ENCODE peak calls at places on chromosomes 11 and 22, in eight cellular contexts. X is AG09319, A is HT1080, V is Kasumi-1, O is stomach, T is spleen, B is HEK293T, D is GM23248. N is an unnamed sample.
A peak's percentile ranks its signal among the peaks of the same experiment; 100 is the strongest.

GRCh38 chr11:64727131-64727530 is 4.1 kb upstream of the NRXN2 start:
- DNase-seq in A (no peak), V (no peak), B (no peak), T (peak; percentile 40), O (no peak), D (no peak), X (no peak), N (no peak)

GRCh38 chr22:19874307-19875060 is 19.8 kb upstream of the GNB1L start:
- DNase-seq in A (no peak), D (peak; percentile 33), O (peak; percentile 47), X (no peak), B (no peak), V (no peak), T (peak; percentile 75), N (no peak)

GRCh38 chr22:19210188-19210587 is 31.7 kb upstream of the SLC25A1 start:
- DNase-seq in O (no peak), A (no peak), D (no peak), T (no peak), V (no peak), B (no peak), X (no peak), N (no peak)

GRCh38 chr11:39120890-39121289 is 2338.6 kb downstream of the LRRC4C start:
- DNase-seq in B (no peak), O (no peak), A (no peak), X (no peak), V (no peak), D (no peak), T (no peak), N (no peak)

GRCh38 chr22:46753360-46753759 is 9.1 kb upstream of the TBC1D22A start:
- DNase-seq in B (no peak), D (no peak), A (no peak), T (no peak), V (no peak), O (no peak), X (no peak), N (no peak)

GRCh38 chr11:95520765-95521542 is 268.6 kb downstream of the FAM76B start:
- DNase-seq in X (no peak), V (no peak), O (no peak), D (peak; percentile 56), B (peak; percentile 40), T (no peak), A (peak; percentile 46), N (no peak)

GRCh38 chr11:68525930-68526329 is 65.4 kb downstream of the PPP6R3 start:
- DNase-seq in D (no peak), X (no peak), A (peak; percentile 76), B (no peak), T (no peak), O (no peak), V (no peak), N (no peak)

GRCh38 chr22:32327066-32327465 is 30.6 kb upstream of the RFPL3 start:
- DNase-seq in X (no peak), D (peak; percentile 19), O (peak; percentile 23), A (no peak), V (no peak), B (no peak), T (no peak), N (no peak)

GRCh38 chr11:118997627-118998387 is at the start of gene CENATAC:
- DNase-seq in X (peak; percentile 67), V (peak; percentile 89), T (peak; percentile 99), A (peak; percentile 85), O (peak; percentile 96), B (peak; percentile 99), D (peak; percentile 96), N (peak; percentile 86)

GRCh38 chr11:70552441-70553150 is 154.3 kb downstream of the CTTN start:
- DNase-seq in B (no peak), D (no peak), A (no peak), T (peak; percentile 23), V (no peak), O (no peak), X (no peak), N (no peak)

GRCh38 chr11:2910401-2910955 is 18.7 kb downstream of the PHLDA2 start:
- DNase-seq in X (no peak), T (no peak), B (no peak), O (no peak), A (no peak), D (no peak), V (no peak), N (no peak)

GRCh38 chr11:118870396-118871343 is 13.0 kb upstream of the CXCR5 start:
- DNase-seq in X (no peak), D (peak; percentile 44), O (no peak), T (peak; percentile 83), V (peak; percentile 22), A (no peak), B (no peak), N (no peak)

GRCh38 chr11:122089111-122089510 is 26.9 kb downstream of the BLID start:
- DNase-seq in A (no peak), T (no peak), O (no peak), D (peak; percentile 53), V (no peak), B (no peak), X (no peak), N (no peak)

GRCh38 chr11:124863826-124864165 is 1.4 kb upstream of the ROBO3 start:
- DNase-seq in T (no peak), X (no peak), V (no peak), B (no peak), A (no peak), O (no peak), D (no peak), N (no peak)

GRCh38 chr11:126452256-126452655 is 96.8 kb downstream of the ST3GAL4 start:
- DNase-seq in T (no peak), O (no peak), A (no peak), V (no peak), B (no peak), X (no peak), D (no peak), N (no peak)

GRCh38 chr11:99422581-99423434 is 402.1 kb downstream of the CNTN5 start:
- DNase-seq in V (no peak), B (no peak), A (no peak), X (no peak), O (no peak), D (no peak), T (no peak), N (no peak)

GRCh38 chr11:1310315-1310687 is 869 bp upstream of the TOLLIP start:
- DNase-seq in B (no peak), O (no peak), V (no peak), D (no peak), T (no peak), A (no peak), X (no peak), N (no peak)

GRCh38 chr22:47171441-47172221 is 409.2 kb downstream of the TBC1D22A start:
- DNase-seq in O (no peak), X (no peak), D (no peak), V (no peak), A (no peak), T (peak; percentile 75), B (no peak), N (no peak)

GRCh38 chr11:43868852-43869567 is 11.6 kb upstream of the ALKBH3 start:
- DNase-seq in X (peak; percentile 12), B (no peak), T (no peak), A (peak; percentile 91), D (peak; percentile 92), V (peak; percentile 96), O (no peak), N (peak; percentile 10)

GRCh38 chr11:35932641-35933571 is 11.0 kb upstream of the LDLRAD3 start:
- DNase-seq in O (no peak), X (no peak), A (peak; percentile 40), T (no peak), B (no peak), V (peak; percentile 88), D (peak; percentile 28), N (no peak)

GRCh38 chr11:5004429-5005274 is 10.0 kb downstream of the OR51L1 start:
- DNase-seq in B (peak; percentile 25), T (no peak), D (peak; percentile 75), A (peak; percentile 44), V (peak; percentile 42), O (peak; percentile 72), X (peak; percentile 15), N (peak; percentile 5)

GRCh38 chr22:27558658-27559371 is 242.7 kb downstream of the MN1 start:
- DNase-seq in B (no peak), V (no peak), D (no peak), X (no peak), T (no peak), A (no peak), O (no peak), N (no peak)

GRCh38 chr11:63906585-63906984 is 10.4 kb downstream of the RCOR2 start:
- DNase-seq in O (peak; percentile 37), B (no peak), D (peak; percentile 46), X (no peak), T (no peak), V (peak; percentile 27), A (no peak), N (no peak)

GRCh38 chr11:70301191-70301590 is 30.7 kb downstream of the PPFIA1 start:
- DNase-seq in B (no peak), X (no peak), A (no peak), D (no peak), O (no peak), T (no peak), V (no peak), N (no peak)

GRCh38 chr11:28146123-28146751 is 38.0 kb downstream of the METTL15 start:
- DNase-seq in D (peak; percentile 90), A (peak; percentile 92), B (no peak), T (no peak), V (peak; percentile 4), X (peak; percentile 51), O (no peak), N (peak; percentile 60)

GRCh38 chr22:27370281-27370680 is 431.3 kb downstream of the MN1 start:
- DNase-seq in D (no peak), B (no peak), X (no peak), A (peak; percentile 12), V (peak; percentile 7), O (no peak), T (no peak), N (no peak)

GRCh38 chr11:134425413-134425812 is 13.4 kb upstream of the B3GAT1 start:
- DNase-seq in X (no peak), A (no peak), O (no peak), V (no peak), D (no peak), B (no peak), T (no peak), N (no peak)

GRCh38 chr11:32173435-32173834 is 82.6 kb downstream of the RCN1 start:
- DNase-seq in V (peak; percentile 46), O (peak; percentile 61), X (peak; percentile 36), A (peak; percentile 56), T (no peak), D (peak; percentile 87), B (peak; percentile 61), N (peak; percentile 41)

GRCh38 chr11:35170503-35170902 is 31.5 kb downstream of the CD44 start:
- DNase-seq in X (no peak), D (peak; percentile 56), B (no peak), O (no peak), T (no peak), A (no peak), V (no peak), N (no peak)

GRCh38 chr11:1119282-1120146 is 38.2 kb upstream of the MUC5AC start:
- DNase-seq in T (no peak), D (no peak), B (no peak), O (peak; percentile 37), V (no peak), X (no peak), A (no peak), N (no peak)

GRCh38 chr11:76193219-76193618 is 13.1 kb downstream of the WNT11 start:
- DNase-seq in T (no peak), V (no peak), O (no peak), X (no peak), A (no peak), D (no peak), B (no peak), N (no peak)

GRCh38 chr11:94732617-94733292 is 35.4 kb upstream of the AMOTL1 start:
- DNase-seq in B (no peak), A (peak; percentile 97), V (no peak), D (peak; percentile 42), X (peak; percentile 69), O (no peak), T (no peak), N (no peak)

GRCh38 chr11:20563871-20564270 is 35.5 kb upstream of the SLC6A5 start:
- DNase-seq in T (no peak), X (no peak), B (no peak), D (no peak), V (no peak), A (no peak), O (no peak), N (no peak)

GRCh38 chr11:128933481-128934178 is 9.0 kb downstream of the TP53AIP1 start:
- DNase-seq in T (no peak), D (no peak), O (no peak), V (peak; percentile 58), X (no peak), A (no peak), B (no peak), N (no peak)